ENCODE peak calls at places on chromosomes 7 and 10, in nine cellular contexts. T is A549, O is lower lobe of right lung, S is IMR-90, V is ascending aorta, Z is left ventricle myocardium inferior, G is RWPE1, A is right lobe of liver, B is MM.1S. K is an unnamed sample.

GRCh38 chr10:24114561-24114960 is 94.4 kb upstream of the KIAA1217 start:
- DNase-seq in T (no peak), O (no peak), S (no peak), V (no peak), Z (no peak), G (no peak), A (no peak), B (no peak), K (no peak)

GRCh38 chr10:132113206-132113605 is 47.5 kb downstream of the JAKMIP3 start:
- DNase-seq in T (no peak), O (peak), S (no peak), V (no peak), Z (peak), G (no peak), A (no peak), B (no peak), K (no peak)

GRCh38 chr7:69373171-69374035 is 224.9 kb upstream of the AUTS2 start:
- DNase-seq in T (no peak), O (no peak), S (no peak), V (no peak), Z (no peak), G (no peak), A (no peak), B (no peak), K (peak)

GRCh38 chr10:113458944-113459343 is 93.9 kb upstream of the HABP2 start:
- DNase-seq in T (no peak), O (no peak), S (no peak), V (no peak), Z (no peak), G (no peak), A (no peak), B (no peak), K (no peak)

GRCh38 chr7:138000081-138000701 is 1.7 kb downstream of the CREB3L2 start:
- DNase-seq in T (no peak), O (no peak), S (peak), V (no peak), Z (peak), G (no peak), A (no peak), B (peak), K (peak)

GRCh38 chr7:132183822-132184380 is 392.4 kb downstream of the PLXNA4 start:
- DNase-seq in T (no peak), O (no peak), S (no peak), V (no peak), Z (no peak), G (no peak), A (no peak), B (no peak), K (no peak)

GRCh38 chr10:117165557-117166419 is 27.7 kb upstream of the VAX1 start:
- DNase-seq in T (peak), O (peak), S (peak), V (no peak), Z (no peak), G (peak), A (peak), B (no peak), K (no peak)

GRCh38 chr10:35934637-35934995 is 292.5 kb upstream of the FZD8 start:
- DNase-seq in T (no peak), O (no peak), S (no peak), V (no peak), Z (no peak), G (no peak), A (no peak), B (no peak), K (no peak)

GRCh38 chr10:74151057-74151878 is at the start of gene ADK:
- DNase-seq in T (peak), O (peak), S (peak), V (peak), Z (peak), G (peak), A (peak), B (peak), K (peak)

GRCh38 chr7:82677064-82677463 is 233.5 kb upstream of the CACNA2D1 start:
- DNase-seq in T (no peak), O (no peak), S (no peak), V (no peak), Z (no peak), G (no peak), A (no peak), B (no peak), K (peak)
- H3K27ac ChIP-seq in T (no peak), O (no peak), S (no peak), V (no peak), Z (no peak), G (no peak), A (no peak), B (peak), K (no peak)

GRCh38 chr10:129040377-129040776 is 426.7 kb upstream of the MGMT start:
- DNase-seq in T (no peak), O (no peak), S (no peak), V (no peak), Z (no peak), G (no peak), A (no peak), B (no peak), K (no peak)
- H3K27ac ChIP-seq in T (no peak), O (no peak), S (no peak), V (no peak), Z (no peak), G (no peak), A (no peak), B (no peak), K (no peak)

GRCh38 chr7:148921189-148921588 is 37.1 kb upstream of the EZH2 start:
- DNase-seq in T (no peak), O (no peak), S (no peak), V (no peak), Z (no peak), G (no peak), A (no peak), B (no peak), K (no peak)
- H3K27ac ChIP-seq in T (no peak), O (no peak), S (no peak), V (no peak), Z (no peak), G (no peak), A (no peak), B (no peak), K (no peak)

GRCh38 chr10:58754419-58755180 is 241.9 kb downstream of the BICC1 start:
- DNase-seq in T (no peak), O (no peak), S (no peak), V (no peak), Z (no peak), G (no peak), A (no peak), B (no peak), K (no peak)
- H3K27ac ChIP-seq in T (peak), O (no peak), S (no peak), V (peak), Z (peak), G (no peak), A (no peak), B (no peak), K (no peak)

GRCh38 chr7:131042269-131043160 is 285.2 kb upstream of the MKLN1 start:
- DNase-seq in T (no peak), O (no peak), S (no peak), V (no peak), Z (no peak), G (no peak), A (no peak), B (no peak), K (no peak)

GRCh38 chr7:131038153-131038552 is 289.5 kb upstream of the MKLN1 start:
- DNase-seq in T (no peak), O (no peak), S (no peak), V (no peak), Z (no peak), G (no peak), A (no peak), B (no peak), K (no peak)

GRCh38 chr7:131039836-131040235 is 287.8 kb upstream of the MKLN1 start:
- DNase-seq in T (no peak), O (no peak), S (no peak), V (no peak), Z (no peak), G (no peak), A (no peak), B (no peak), K (no peak)

GRCh38 chr7:131039355-131039762 is 288.3 kb upstream of the MKLN1 start:
- DNase-seq in T (no peak), O (no peak), S (no peak), V (no peak), Z (no peak), G (no peak), A (no peak), B (no peak), K (no peak)

DNA sequence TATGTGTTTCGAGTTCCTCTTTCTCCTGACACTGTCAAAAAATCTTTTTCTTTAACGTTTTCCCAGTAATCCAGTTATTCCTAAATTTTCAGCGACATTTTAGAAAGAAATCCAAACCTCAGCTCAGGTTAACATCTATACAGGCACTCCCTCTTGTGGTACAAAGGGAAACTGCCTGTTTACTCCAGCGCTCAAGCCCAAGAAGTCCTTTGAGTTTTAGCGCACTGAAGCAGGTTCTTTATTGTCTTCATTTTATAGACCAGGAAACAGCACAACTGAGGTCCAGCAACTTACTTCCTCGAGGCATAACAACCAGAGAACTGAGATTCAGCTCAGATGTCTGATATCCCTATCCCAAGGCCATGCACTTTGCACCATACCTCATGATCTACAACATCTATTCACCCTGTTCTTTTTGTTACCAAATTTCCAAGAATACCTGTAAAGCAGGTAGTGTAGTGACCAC is 287.2 kb upstream of the MKLN1 start:
- DNase-seq in T (peak), O (no peak), S (peak), V (no peak), Z (no peak), G (peak), A (no peak), B (peak), K (peak)
- H3K27ac ChIP-seq in T (peak), O (no peak), S (no peak), V (peak), Z (peak), G (no peak), A (no peak), B (no peak), K (no peak)

GRCh38 chr10:99430116-99430450 is 341 bp downstream of the GOT1 start:
- DNase-seq in T (no peak), O (no peak), S (no peak), V (no peak), Z (no peak), G (no peak), A (no peak), B (no peak), K (peak)
- H3K27ac ChIP-seq in T (peak), O (peak), S (peak), V (peak), Z (peak), G (peak), A (peak), B (peak), K (peak)

GRCh38 chr7:150738092-150739044 is 1.1 kb downstream of the GIMAP5 start:
- DNase-seq in T (no peak), O (no peak), S (no peak), V (no peak), Z (no peak), G (peak), A (no peak), B (no peak), K (no peak)
- H3K27ac ChIP-seq in T (no peak), O (peak), S (no peak), V (peak), Z (peak), G (no peak), A (peak), B (no peak), K (no peak)

K was measured in OCI-LY7.